ENCODE peak calls at places on chromosomes 13 and 19, in seven cellular contexts. H is GDM1; M is T-cell; U is activated T-helper 2 cell treated with anti-CD3 and anti-CD28 coated beads, Interferon-gamma antibody, Interleukin-2, Interleukin-4, amounts not matched to agents 10 μg/mL and 5 μg/mL and 100 μg/mL, durations not matched to agents 14 hours and 24 hours and 36 hours; K is ACHN; R is AG04450; E is NCI-H1436. Q is an unnamed sample.

GRCh38 chr13:59250276-59250990 is 913.3 kb downstream of the DIAPH3 start:
- DNase-seq in U (no peak), R (no peak), E (no peak), M (no peak), H (no peak), K (no peak), Q (no peak)

GRCh38 chr19:1125601-1126533 is 22.1 kb downstream of the GPX4 start:
- DNase-seq in M (no peak), K (no peak), R (no peak), H (no peak), E (no peak), U (no peak), Q (no peak)

GRCh38 chr19:30637926-30638325 is 265.7 kb downstream of the ZNF536 start:
- DNase-seq in H (no peak), R (no peak), E (no peak), M (no peak), K (no peak), U (no peak), Q (no peak)

GRCh38 chr13:50437252-50437651 is 406.2 kb downstream of the DLEU7 start:
- DNase-seq in K (no peak), H (no peak), E (no peak), M (no peak), U (no peak), R (peak), Q (no peak)

GRCh38 chr13:48160879-48161278 is 66.0 kb upstream of the MED4 start:
- DNase-seq in U (no peak), R (no peak), H (no peak), E (no peak), K (peak), M (no peak), Q (no peak)

GRCh38 chr19:44602071-44602470 is 11.3 kb upstream of the IGSF23 start:
- DNase-seq in E (peak), U (no peak), M (no peak), K (no peak), H (no peak), R (no peak), Q (no peak)

GRCh38 chr19:30095171-30095570 is 153.1 kb downstream of the URI1 start:
- DNase-seq in E (no peak), H (no peak), U (no peak), R (no peak), M (no peak), K (no peak), Q (no peak)

GRCh38 chr19:49861127-49861526 is 6.2 kb downstream of the PNKP start:
- DNase-seq in R (no peak), U (no peak), M (no peak), H (no peak), K (no peak), E (no peak), Q (no peak)

GRCh38 chr13:99382428-99383133 is 75.4 kb upstream of the GPR183 start:
- DNase-seq in K (no peak), E (no peak), U (no peak), H (no peak), M (peak), R (no peak), Q (no peak)

GRCh38 chr13:98129059-98129741 is 13.7 kb upstream of the FARP1 start:
- DNase-seq in K (no peak), M (no peak), R (no peak), E (no peak), H (no peak), U (no peak), Q (no peak)

GRCh38 chr19:51093510-51094345 is 11.0 kb upstream of the KLK14 start:
- DNase-seq in H (no peak), E (no peak), M (no peak), U (no peak), K (peak), R (no peak), Q (no peak)

GRCh38 chr19:41364546-41365391 is 820 bp upstream of the B9D2 start:
- DNase-seq in U (no peak), H (no peak), K (no peak), R (no peak), E (no peak), M (no peak), Q (no peak)

GRCh38 chr13:37342205-37342604 is 236.7 kb upstream of the CSNK1A1L start:
- DNase-seq in K (no peak), H (no peak), R (no peak), M (no peak), E (no peak), U (no peak), Q (no peak)